ENCODE peak calls at places on chromosomes 16 and 17, in eight cellular contexts. L is MCF 10A, G is nephron progenitor cell, A is foreskin keratinocyte, J is A549, Z is fibroblast of the aortic adventitia, R is cardiac muscle cell, Y is Peyer's patch. D is an unnamed sample.

GRCh38 chr16:66295761-66296546 is 70.5 kb upstream of the CDH5 start:
- DNase-seq in L (no peak), G (no peak), A (no peak), J (no peak), Z (no peak), R (no peak), Y (peak; percentile 4), D (no peak)

GRCh38 chr17:71986886-71987285 is 133.9 kb upstream of the SOX9 start:
- DNase-seq in L (no peak), G (no peak), A (no peak), J (no peak), Z (no peak), R (no peak), Y (no peak), D (no peak)

GRCh38 chr16:554640-555413 is 5.4 kb upstream of the PRR35 start:
- DNase-seq in L (no peak), G (peak; percentile 50), A (peak; percentile 15), J (no peak), Z (peak; percentile 65), R (no peak), Y (peak; percentile 68), D (no peak)

GRCh38 chr16:21260870-21261791 is 17.0 kb downstream of the CRYM start:
- DNase-seq in L (peak; percentile 89), G (no peak), A (peak; percentile 15), J (peak; percentile 94), Z (peak; percentile 97), R (no peak), Y (peak; percentile 77), D (no peak)

GRCh38 chr16:81449899-81450608 is 5.4 kb downstream of the CMIP start:
- DNase-seq in L (no peak), G (no peak), A (no peak), J (no peak), Z (no peak), R (no peak), Y (peak; percentile 44), D (no peak)

GRCh38 chr16:65538945-65539344 is 417.1 kb upstream of the CDH11 start:
- DNase-seq in L (no peak), G (no peak), A (no peak), J (no peak), Z (peak; percentile 84), R (no peak), Y (no peak), D (no peak)

GRCh38 chr17:3641717-3642486 is 5.3 kb downstream of the CTNS start:
- DNase-seq in L (no peak), G (no peak), A (no peak), J (no peak), Z (no peak), R (no peak), Y (no peak), D (no peak)

GRCh38 chr17:78226752-78227454 is 4.5 kb upstream of the TMEM235 start:
- DNase-seq in L (no peak), G (no peak), A (no peak), J (no peak), Z (no peak), R (no peak), Y (no peak), D (no peak)

GRCh38 chr16:48126801-48127644 is 28.8 kb downstream of the ABCC12 start:
- DNase-seq in L (peak; percentile 92), G (no peak), A (peak; percentile 82), J (peak; percentile 55), Z (peak; percentile 98), R (peak; percentile 5), Y (no peak), D (no peak)

GRCh38 chr17:57085448-57086068 is 512 bp downstream of the AKAP1 start:
- DNase-seq in L (peak; percentile 35), G (peak; percentile 70), A (no peak), J (peak; percentile 72), Z (peak; percentile 16), R (peak; percentile 79), Y (peak; percentile 94), D (peak; percentile 49)

GRCh38 chr17:72416054-72416691 is 295.4 kb downstream of the SOX9 start:
- DNase-seq in L (peak; percentile 96), G (no peak), A (peak; percentile 84), J (no peak), Z (no peak), R (no peak), Y (peak; percentile 34), D (no peak)

GRCh38 chr16:84658690-84659089 is 10.4 kb downstream of the KLHL36 start:
- DNase-seq in L (no peak), G (no peak), A (no peak), J (no peak), Z (no peak), R (no peak), Y (no peak), D (no peak)

GRCh38 chr16:87931504-87931903 is 4.8 kb downstream of the CA5A start:
- DNase-seq in L (no peak), G (no peak), A (no peak), J (no peak), Z (no peak), R (no peak), Y (no peak), D (no peak)

GRCh38 chr16:79997257-79997656 is 396.7 kb upstream of the MAF start:
- DNase-seq in L (peak; percentile 46), G (no peak), A (no peak), J (no peak), Z (no peak), R (peak; percentile 32), Y (no peak), D (no peak)

GRCh38 chr17:73118876-73119485 is 26.5 kb upstream of the SLC39A11 start:
- DNase-seq in L (no peak), G (no peak), A (no peak), J (no peak), Z (no peak), R (no peak), Y (no peak), D (no peak)

GRCh38 chr17:15341966-15342365 is 569 bp upstream of the TEKT3 start:
- DNase-seq in L (no peak), G (no peak), A (no peak), J (no peak), Z (no peak), R (no peak), Y (no peak), D (no peak)

GRCh38 chr17:81412490-81413093 is 17.3 kb downstream of the BAHCC1 start:
- DNase-seq in L (peak; percentile 58), G (no peak), A (no peak), J (no peak), Z (no peak), R (no peak), Y (no peak), D (peak; percentile 60)

GRCh38 chr16:70301121-70301520 is 2.1 kb downstream of the DDX19B start:
- DNase-seq in L (no peak), G (no peak), A (no peak), J (no peak), Z (no peak), R (no peak), Y (no peak), D (no peak)

GRCh38 chr16:12159028-12159427 is 182.5 kb downstream of the SNX29 start:
- DNase-seq in L (no peak), G (no peak), A (no peak), J (no peak), Z (peak; percentile 61), R (no peak), Y (no peak), D (no peak)

GRCh38 chr17:75295220-75296158 is 6.3 kb upstream of the SLC25A19 start:
- DNase-seq in L (no peak), G (no peak), A (no peak), J (no peak), Z (no peak), R (no peak), Y (no peak), D (no peak)

GRCh38 chr16:2152695-2153506 is 2.7 kb upstream of the TRAF7 start:
- DNase-seq in L (peak; percentile 50), G (no peak), A (no peak), J (no peak), Z (no peak), R (peak; percentile 62), Y (peak; percentile 84), D (no peak)
- TF ChIP-seq CTCF in L (no peak), G (no peak), A (peak; percentile 33), J (no peak), Z (no peak), R (no peak), Y (no peak), D (no peak)

GRCh38 chr16:74034862-74035261 is 261.8 kb upstream of the PSMD7 start:
- DNase-seq in L (peak; percentile 39), G (peak; percentile 13), A (no peak), J (peak; percentile 14), Z (peak; percentile 0), R (peak; percentile 47), Y (no peak), D (no peak)

GRCh38 chr16:74030000-74030399 is 266.6 kb upstream of the PSMD7 start:
- DNase-seq in L (no peak), G (no peak), A (no peak), J (no peak), Z (no peak), R (no peak), Y (no peak), D (no peak)

GRCh38 chr16:74031551-74031950 is 265.1 kb upstream of the PSMD7 start:
- DNase-seq in L (no peak), G (no peak), A (no peak), J (no peak), Z (no peak), R (no peak), Y (no peak), D (no peak)

DNA sequence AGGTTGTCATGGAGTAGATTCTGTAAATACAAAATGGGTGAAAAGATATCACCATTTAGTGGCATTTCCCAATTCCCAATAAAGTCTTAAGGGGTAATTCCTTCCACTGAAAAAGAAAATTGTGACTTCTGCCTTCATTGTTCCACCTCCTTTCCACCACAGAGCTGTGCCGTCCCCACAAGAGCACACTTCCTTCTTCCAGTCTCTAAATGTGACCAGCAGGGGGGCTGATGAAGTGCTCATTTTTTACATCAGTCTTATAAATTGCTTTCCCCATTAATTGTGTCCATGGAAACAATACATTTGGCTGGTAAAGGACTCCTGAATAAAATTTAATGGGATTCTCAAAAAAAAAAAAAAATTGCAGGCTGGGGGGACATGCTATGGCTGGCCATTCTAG is 260.8 kb upstream of the PSMD7 start:
- DNase-seq in L (peak; percentile 16), G (no peak), A (no peak), J (peak; percentile 17), Z (no peak), R (peak; percentile 23), Y (no peak), D (no peak)
- TF ChIP-seq CTCF in L (no peak), G (peak; percentile 33), A (peak; percentile 31), J (peak; percentile 6), Z (no peak), R (peak; percentile 14), Y (no peak), D (no peak)

DNA sequence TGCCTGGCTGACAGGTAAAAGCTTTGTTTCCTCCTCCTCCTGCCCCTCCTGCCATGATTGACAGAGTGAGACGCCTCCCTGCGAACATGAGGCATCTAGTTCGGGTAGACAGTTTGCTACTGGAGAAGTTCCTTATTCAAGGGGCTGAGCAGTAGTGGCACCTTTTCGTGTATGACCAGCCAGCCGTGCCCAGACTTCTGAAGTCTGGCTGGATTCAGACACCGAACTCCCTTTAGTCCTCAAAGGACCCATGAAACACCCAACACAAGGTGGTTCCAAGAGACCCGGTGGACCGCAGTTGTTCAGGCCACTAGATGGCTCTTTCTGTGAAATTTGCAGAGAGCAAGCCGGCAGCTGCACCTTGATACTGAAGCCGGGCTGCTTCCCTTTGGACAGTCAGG is 192.8 kb downstream of the XYLT1 start:
- DNase-seq in L (no peak), G (peak; percentile 27), A (no peak), J (peak; percentile 28), Z (peak; percentile 45), R (peak; percentile 57), Y (peak; percentile 70), D (no peak)
- TF ChIP-seq CTCF in L (no peak), G (peak; percentile 20), A (peak; percentile 47), J (peak; percentile 34), Z (peak; percentile 63), R (peak; percentile 44), Y (peak; percentile 73), D (no peak)

GRCh38 chr17:68576811-68577551 is 24.2 kb downstream of the FAM20A start:
- DNase-seq in L (no peak), G (no peak), A (no peak), J (no peak), Z (peak; percentile 92), R (no peak), Y (no peak), D (no peak)
- TF ChIP-seq CTCF in L (no peak), G (no peak), A (no peak), J (no peak), Z (peak; percentile 49), R (peak; percentile 41), Y (no peak), D (no peak)